ENCODE peak calls at places on chromosomes 12 and 14, in eight cellular contexts. M is cardiac muscle cell; K is mucosa of descending colon; R is AG04449; V is upper lobe of right lung; C is CD8-positive, alpha-beta T cell; Y is AG09309; L is right lobe of liver. S is an unnamed sample.

GRCh38 chr12:54561164-54561563 is 11.8 kb downstream of the PDE1B start:
- DNase-seq in V (no peak), Y (no peak), M (peak; percentile 46), R (no peak), K (no peak), C (no peak), L (no peak), S (no peak)

GRCh38 chr12:53078425-53079225 is 565 bp downstream of the SPRYD3 start:
- DNase-seq in L (no peak), K (no peak), Y (no peak), R (no peak), V (no peak), M (no peak), C (peak; percentile 45), S (no peak)

GRCh38 chr12:22100952-22101748 is 55.1 kb downstream of the CMAS start:
- DNase-seq in M (peak; percentile 83), C (peak; percentile 14), R (peak; percentile 5), L (no peak), K (no peak), V (no peak), Y (peak; percentile 31), S (peak; percentile 9)

GRCh38 chr14:93039649-93040315 is 75.9 kb downstream of the ITPK1 start:
- DNase-seq in C (no peak), R (no peak), V (peak; percentile 70), M (no peak), Y (no peak), K (no peak), L (no peak), S (no peak)

GRCh38 chr14:87065366-87065765 is 927.6 kb downstream of the GALC start:
- DNase-seq in L (no peak), Y (no peak), K (no peak), V (no peak), C (no peak), R (no peak), M (no peak), S (no peak)

GRCh38 chr12:6418796-6419195 is 26.0 kb upstream of the CD27 start:
- DNase-seq in R (no peak), L (no peak), K (no peak), C (no peak), Y (no peak), V (no peak), M (no peak), S (no peak)

GRCh38 chr12:49680075-49680474 is 27.1 kb downstream of the FMNL3 start:
- DNase-seq in R (no peak), L (no peak), C (no peak), V (no peak), Y (no peak), K (no peak), M (no peak), S (no peak)

GRCh38 chr14:102606296-102606695 is 13.8 kb downstream of the RCOR1 start:
- DNase-seq in V (no peak), K (no peak), Y (no peak), M (no peak), R (no peak), C (no peak), L (no peak), S (no peak)

GRCh38 chr12:11545438-11546330 is 103.8 kb upstream of the ETV6 start:
- DNase-seq in Y (no peak), R (no peak), C (peak; percentile 33), K (no peak), M (peak; percentile 69), V (no peak), L (no peak), S (no peak)

GRCh38 chr14:39988939-39989338 is 556.7 kb upstream of the FBXO33 start:
- DNase-seq in L (no peak), R (no peak), C (no peak), V (no peak), M (peak; percentile 40), K (no peak), Y (peak; percentile 2), S (peak; percentile 29)

GRCh38 chr12:62640910-62641448 is 174.4 kb downstream of the MON2 start:
- DNase-seq in V (no peak), L (no peak), K (no peak), R (no peak), M (peak; percentile 47), C (no peak), Y (no peak), S (peak; percentile 29)

GRCh38 chr12:104683831-104684503 is 227.2 kb downstream of the CHST11 start:
- DNase-seq in C (no peak), K (no peak), Y (no peak), R (no peak), L (no peak), V (no peak), M (no peak), S (no peak)

GRCh38 chr14:26856832-26857508 is 259.1 kb upstream of the NOVA1 start:
- DNase-seq in C (no peak), Y (no peak), R (no peak), L (no peak), K (no peak), V (no peak), M (peak; percentile 24), S (no peak)

GRCh38 chr12:10027311-10028099 is 3.0 kb upstream of the CLEC9A start:
- DNase-seq in Y (peak; percentile 60), K (no peak), V (no peak), M (no peak), C (no peak), R (no peak), L (no peak), S (no peak)

GRCh38 chr14:23319746-23320583 is 1.3 kb upstream of the PABPN1 start:
- DNase-seq in Y (no peak), C (no peak), V (no peak), M (no peak), L (no peak), K (no peak), R (no peak), S (no peak)

GRCh38 chr14:76584271-76584702 is 177.0 kb upstream of the VASH1 start:
- DNase-seq in C (no peak), M (peak; percentile 19), Y (no peak), R (no peak), V (no peak), K (no peak), L (no peak), S (no peak)

GRCh38 chr12:66803972-66804371 is 125.1 kb upstream of the GRIP1 start:
- DNase-seq in R (no peak), K (no peak), C (no peak), V (no peak), M (peak; percentile 1), Y (no peak), L (no peak), S (no peak)

GRCh38 chr12:68121143-68121542 is 38.4 kb downstream of the IFNG start:
- DNase-seq in Y (no peak), M (no peak), V (no peak), R (no peak), L (no peak), K (no peak), C (no peak), S (no peak)

DNA sequence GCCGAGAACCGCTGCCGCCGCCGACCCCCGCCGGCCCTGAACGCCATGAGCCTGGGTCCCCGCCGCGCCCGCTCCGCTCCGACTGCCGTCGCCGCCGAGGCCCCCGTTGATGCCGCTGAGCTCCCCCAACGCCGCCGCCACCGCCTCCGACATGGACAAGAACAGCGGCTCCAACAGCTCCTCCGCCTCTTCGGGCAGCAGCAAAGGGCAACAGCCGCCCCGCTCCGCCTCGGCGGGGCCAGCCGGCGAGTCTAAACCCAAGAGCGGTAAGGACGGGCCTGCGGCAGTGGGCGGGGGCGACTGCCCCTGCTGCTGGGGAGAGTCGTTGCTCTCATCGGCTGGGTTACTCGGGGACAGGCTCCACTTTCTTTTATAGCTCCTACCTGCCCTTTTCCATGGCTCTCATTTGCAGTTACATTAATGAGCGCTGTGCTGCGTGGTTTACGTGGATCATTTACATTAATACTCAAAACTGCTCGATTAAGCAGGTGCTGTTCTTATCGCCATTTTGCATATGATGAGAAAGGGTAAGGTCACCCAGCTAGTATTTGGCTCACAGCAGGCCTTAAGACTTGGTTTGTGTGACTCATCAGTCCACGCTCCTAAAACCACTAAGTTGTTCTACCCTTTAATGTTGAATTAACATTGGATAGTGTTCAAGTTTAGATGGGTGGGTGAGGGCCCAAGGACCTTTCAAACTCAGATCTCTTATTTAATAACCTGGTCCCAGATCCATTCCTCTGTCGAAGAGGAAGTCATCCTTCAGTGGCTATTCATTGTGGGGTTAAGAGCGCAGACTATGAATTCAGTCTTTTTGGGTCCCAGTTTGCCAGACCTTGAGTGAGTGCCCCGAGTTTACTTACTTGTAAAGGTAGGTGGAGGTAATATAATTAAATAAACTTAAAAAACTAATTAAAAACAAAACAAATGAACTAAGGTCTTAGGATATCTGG is 823 bp downstream of the RNF10 start:
- DNase-seq in C (peak; percentile 21), M (peak; percentile 73), R (no peak), Y (peak; percentile 28), K (peak; percentile 74), L (peak; percentile 72), V (peak; percentile 77), S (peak; percentile 63)
- TF ChIP-seq CTCF in C (no peak), M (no peak), R (no peak), Y (no peak), K (no peak), L (no peak), V (peak; percentile 12), S (no peak)

GRCh38 chr12:45973526-45973925 is 16.8 kb downstream of the SCAF11 start:
- DNase-seq in L (no peak), C (no peak), Y (no peak), M (no peak), R (no peak), K (no peak), V (no peak), S (no peak)
- H3K4me3 ChIP-seq in L (no peak overlapping the region), C (no peak overlapping the region), Y (no peak overlapping the region), M (no peak overlapping the region), R (peak overlapping the region; percentile 4), K (no peak overlapping the region), V (no peak overlapping the region), S (no peak overlapping the region)

GRCh38 chr12:124608451-124608870 is 41.0 kb upstream of the NCOR2 start:
- DNase-seq in L (peak; percentile 28), V (no peak), C (no peak), R (no peak), M (no peak), Y (no peak), K (peak; percentile 57), S (no peak)
- TF ChIP-seq CTCF in L (no peak), V (no peak), C (no peak), R (no peak), M (no peak), Y (no peak), K (no peak), S (no peak)

GRCh38 chr12:201361-201760 is 12.6 kb downstream of the SLC6A12 start:
- DNase-seq in K (no peak), L (peak; percentile 29), Y (no peak), C (no peak), R (no peak), V (no peak), M (no peak), S (no peak)

GRCh38 chr12:204261-204678 is 9.7 kb downstream of the SLC6A12 start:
- DNase-seq in L (no peak), R (no peak), Y (no peak), V (no peak), M (no peak), C (no peak), K (no peak), S (no peak)

GRCh38 chr12:203462-204260 is 10.3 kb downstream of the SLC6A12 start:
- DNase-seq in M (peak; percentile 31), K (no peak), Y (no peak), L (no peak), R (no peak), C (no peak), V (no peak), S (no peak)

GRCh38 chr12:202081-202731 is 11.8 kb downstream of the SLC6A12 start:
- DNase-seq in K (no peak), C (no peak), V (peak; percentile 84), L (no peak), Y (no peak), M (no peak), R (no peak), S (no peak)

GRCh38 chr12:203074-203461 is 10.9 kb downstream of the SLC6A12 start:
- DNase-seq in K (no peak), V (no peak), Y (no peak), L (no peak), C (no peak), R (no peak), M (no peak), S (no peak)
- H3K4me3 ChIP-seq in K (no peak overlapping the region), V (peak overlapping the region; percentile 46), Y (no peak overlapping the region), L (no peak overlapping the region), C (no peak overlapping the region), R (no peak overlapping the region), M (peak overlapping the region; percentile 65), S (no peak overlapping the region)